ENCODE peak calls at places on chromosomes 6 and 20, in four cellular contexts. L is effector CD4-positive, alpha-beta T cell; N is activated CD4-positive, alpha-beta T cell treated with anti-CD3 and anti-CD28 coated beads, Interleukin-2, amount 50 U/mL, for 4 hours; Y is GM03348. V is an unnamed sample.

GRCh38 chr20:47561175-47561574 is 59.5 kb downstream of the NCOA3 start:
- DNase-seq in L (no peak), N (no peak), Y (no peak), V (peak; percentile 90)

GRCh38 chr6:17167327-17167979 is 65.6 kb downstream of the STMND1 start:
- DNase-seq in L (no peak), N (no peak), Y (peak; percentile 71), V (peak; percentile 40)

GRCh38 chr6:111789593-111789992 is 83.7 kb downstream of the FYN start:
- DNase-seq in L (no peak), N (no peak), Y (peak; percentile 50), V (peak; percentile 71)

GRCh38 chr6:33271098-33271607 is 523 bp downstream of the VPS52 start:
- DNase-seq in L (no peak), N (no peak), Y (no peak), V (no peak)

GRCh38 chr6:137480431-137480830 is 13.8 kb downstream of the OLIG3 start:
- DNase-seq in L (no peak), N (no peak), Y (no peak), V (no peak)

GRCh38 chr6:117542493-117542892 is 59.8 kb downstream of the GOPC start:
- DNase-seq in L (no peak), N (no peak), Y (no peak), V (no peak)

GRCh38 chr20:59643616-59644061 is 39.3 kb downstream of the PHACTR3 start:
- DNase-seq in L (no peak), N (no peak), Y (no peak), V (no peak)

GRCh38 chr6:22026160-22026678 is 270.6 kb downstream of the PRL start:
- DNase-seq in L (no peak), N (no peak), Y (no peak), V (no peak)

GRCh38 chr20:38283236-38283635 is 20.7 kb upstream of the BPI start:
- DNase-seq in L (no peak), N (no peak), Y (no peak), V (no peak)

GRCh38 chr20:53844259-53844658 is 226.1 kb downstream of the BCAS1 start:
- DNase-seq in L (no peak), N (no peak), Y (no peak), V (no peak)

V was measured in fibroblast of gingiva.